ENCODE peak calls at places on chromosomes 12 and 14, in seven cellular contexts. L, Z, W, I, S, T and F are unnamed samples.

GRCh38 chr12:68630050-68630449 is 19.4 kb downstream of the RAP1B start:
- DNase-seq in Z (no peak), S (no peak), I (no peak), W (no peak), T (no peak), L (no peak), F (no peak)

GRCh38 chr14:53953828-53954550 is 2.6 kb downstream of the BMP4 start:
- DNase-seq in W (peak), L (no peak), I (peak), Z (no peak), S (no peak), T (no peak), F (no peak)

GRCh38 chr12:49672351-49673181 is 34.6 kb downstream of the FMNL3 start:
- DNase-seq in I (no peak), W (no peak), T (no peak), S (no peak), L (no peak), Z (no peak), F (no peak)

GRCh38 chr12:102950107-102950949 is 7.1 kb upstream of the ASCL1 start:
- DNase-seq in Z (peak), S (no peak), W (no peak), L (peak), I (no peak), T (no peak), F (no peak)

GRCh38 chr12:727321-727720 is 25.1 kb upstream of the WNK1 start:
- DNase-seq in Z (no peak), T (no peak), I (no peak), W (no peak), S (no peak), L (no peak), F (no peak)

GRCh38 chr14:48490756-48491155 is 815.4 kb upstream of the MDGA2 start:
- DNase-seq in I (no peak), Z (no peak), T (no peak), S (no peak), W (no peak), L (no peak), F (no peak)

GRCh38 chr12:132403636-132404434 is 74.4 kb upstream of the GALNT9 start:
- DNase-seq in I (no peak), L (no peak), W (no peak), Z (no peak), S (no peak), T (no peak), F (no peak)

GRCh38 chr12:9730591-9730990 is 2.3 kb downstream of the CLECL1 start:
- DNase-seq in S (no peak), Z (no peak), I (no peak), L (no peak), W (no peak), T (no peak), F (no peak)

GRCh38 chr12:66774921-66775320 is 96.0 kb upstream of the GRIP1 start:
- DNase-seq in I (no peak), S (no peak), W (no peak), Z (no peak), T (no peak), L (no peak), F (no peak)

GRCh38 chr12:124678421-124678893 is 111.0 kb upstream of the NCOR2 start:
- DNase-seq in S (no peak), L (no peak), I (no peak), Z (no peak), W (no peak), T (no peak), F (no peak)

GRCh38 chr12:130606245-130606644 is 109.9 kb downstream of the RIMBP2 start:
- DNase-seq in L (no peak), T (no peak), S (no peak), Z (no peak), W (no peak), I (no peak), F (no peak)

GRCh38 chr12:121792607-121793500 is 634 bp downstream of the RHOF start:
- DNase-seq in W (no peak), I (no peak), S (peak), L (no peak), T (peak), Z (no peak), F (peak)

GRCh38 chr12:41932028-41932427 is 212.6 kb downstream of the GXYLT1 start:
- DNase-seq in I (no peak), L (no peak), Z (no peak), T (no peak), W (no peak), S (no peak), F (no peak)

GRCh38 chr12:107086314-107086713 is 7.0 kb downstream of the CRY1 start:
- DNase-seq in L (no peak), Z (no peak), T (no peak), S (no peak), W (no peak), I (no peak), F (no peak)

GRCh38 chr14:92759300-92759678 is 10.9 kb upstream of the LGMN start:
- DNase-seq in W (peak), I (no peak), Z (no peak), L (peak), T (no peak), S (no peak), F (no peak)

GRCh38 chr14:100661340-100661712 is 65.4 kb upstream of the DLK1 start:
- DNase-seq in T (no peak), Z (no peak), L (no peak), S (no peak), I (peak), W (no peak), F (no peak)

GRCh38 chr14:78959674-78960264 is 789.6 kb downstream of the NRXN3 start:
- DNase-seq in Z (peak), T (peak), L (peak), I (peak), S (peak), W (peak), F (peak)

GRCh38 chr14:31118892-31119291 is 88.7 kb downstream of the HECTD1 start:
- DNase-seq in Z (no peak), I (no peak), W (no peak), L (no peak), T (no peak), S (no peak), F (no peak)

GRCh38 chr12:131525795-131526508 is 184.9 kb upstream of the SFSWAP start:
- DNase-seq in L (no peak), S (no peak), Z (no peak), I (no peak), T (no peak), W (no peak), F (no peak)